ENCODE peak calls at places on chromosomes 6 and 20, in six cellular contexts. F is dorsolateral prefrontal cortex; H is CD8-positive, alpha-beta T cell; D is K562; N is left ventricle myocardium inferior; S is fibroblast of lung. W is an unnamed sample.

GRCh38 chr20:44403194-44404112 is 48.0 kb downstream of the HNF4A start:
- DNase-seq in H (no peak), D (no peak), F (no peak), N (no peak), S (no peak), W (no peak)

GRCh38 chr6:139768196-139768595 is 393.7 kb upstream of the CITED2 start:
- DNase-seq in S (no peak), H (no peak), F (no peak), N (no peak), D (no peak), W (no peak)

GRCh38 chr6:15457121-15457646 is 205.6 kb downstream of the DTNBP1 start:
- DNase-seq in H (no peak), S (no peak), F (no peak), D (no peak), N (no peak), W (no peak)

GRCh38 chr6:31713991-31714684 is 1.0 kb upstream of the LY6G6D start:
- DNase-seq in F (no peak), S (no peak), D (no peak), N (no peak), H (no peak), W (no peak)

GRCh38 chr20:44350567-44350966 is 4.9 kb upstream of the HNF4A start:
- DNase-seq in N (no peak), H (no peak), S (no peak), D (no peak), F (no peak), W (no peak)

GRCh38 chr6:119444642-119445557 is 95.3 kb upstream of the MAN1A1 start:
- DNase-seq in N (no peak), H (no peak), D (peak; percentile 56), F (no peak), S (peak; percentile 16), W (no peak)

GRCh38 chr6:117617766-117618035 is 15.4 kb upstream of the GOPC start:
- DNase-seq in S (no peak), N (no peak), F (no peak), D (no peak), H (no peak), W (no peak)

GRCh38 chr20:37245671-37246237 is 15.9 kb downstream of the GHRH start:
- DNase-seq in H (no peak), N (no peak), D (no peak), F (no peak), S (no peak), W (no peak)

GRCh38 chr20:24955045-24955444 is 6.0 kb downstream of the CST7 start:
- DNase-seq in D (no peak), S (no peak), F (no peak), H (no peak), N (no peak), W (no peak)

GRCh38 chr20:62362991-62363919 is 3.9 kb downstream of the LAMA5 start:
- DNase-seq in S (no peak), F (no peak), H (no peak), D (no peak), N (peak; percentile 27), W (no peak)

GRCh38 chr6:16747232-16748027 is 13.8 kb downstream of the ATXN1 start:
- DNase-seq in S (peak; percentile 70), F (no peak), H (no peak), N (no peak), D (no peak), W (no peak)

GRCh38 chr6:88855521-88856152 is 107.8 kb downstream of the RNGTT start:
- DNase-seq in D (no peak), H (no peak), F (no peak), S (no peak), N (no peak), W (no peak)

GRCh38 chr20:38939686-38940085 is 13.5 kb downstream of the FAM83D start:
- DNase-seq in N (no peak), D (no peak), F (no peak), S (no peak), H (no peak), W (no peak)

GRCh38 chr6:106789436-106790145 is 160.2 kb downstream of the QRSL1 start:
- DNase-seq in D (no peak), H (no peak), S (no peak), N (no peak), F (no peak), W (no peak)

GRCh38 chr6:35048031-35048613 is 93.0 kb downstream of the TCP11 start:
- DNase-seq in D (no peak), S (no peak), F (peak; percentile 61), H (no peak), N (no peak), W (peak; percentile 59)

GRCh38 chr6:87714093-87714809 is 12.2 kb upstream of the AKIRIN2 start:
- DNase-seq in N (no peak), S (peak; percentile 88), H (no peak), D (no peak), F (no peak), W (no peak)

GRCh38 chr6:17458971-17459370 is 65.6 kb downstream of the CAP2 start:
- DNase-seq in S (no peak), N (no peak), F (no peak), D (no peak), H (no peak), W (no peak)

GRCh38 chr20:1331801-1332453 is 3.0 kb upstream of the SDCBP2 start:
- DNase-seq in N (no peak), F (no peak), S (no peak), D (no peak), H (no peak), W (peak; percentile 7)

GRCh38 chr6:166560222-166560621 is 26.3 kb downstream of the RAMACL start:
- DNase-seq in D (no peak), H (no peak), F (no peak), N (no peak), S (no peak), W (no peak)

GRCh38 chr6:17271628-17272027 is 9.5 kb upstream of the RBM24 start:
- DNase-seq in N (no peak), D (no peak), H (no peak), F (no peak), S (no peak), W (no peak)

GRCh38 chr6:81749704-81750103 is 2.8 kb downstream of the TENT5A start:
- DNase-seq in S (no peak), D (no peak), H (no peak), F (no peak), N (no peak), W (no peak)

GRCh38 chr20:18144541-18145099 is 7.0 kb downstream of the KAT14 start:
- DNase-seq in H (no peak), S (no peak), F (no peak), N (no peak), D (no peak), W (no peak)

GRCh38 chr20:7392551-7392950 is 547.7 kb downstream of the HAO1 start:
- DNase-seq in N (no peak), D (no peak), H (no peak), F (no peak), S (no peak), W (no peak)

GRCh38 chr20:36579996-36580545 is 6.7 kb downstream of the TGIF2 start:
- DNase-seq in N (no peak), S (peak; percentile 33), H (no peak), D (no peak), F (no peak), W (peak; percentile 78)

GRCh38 chr20:59320426-59320825 is 20.0 kb downstream of the EDN3 start:
- DNase-seq in D (no peak), S (no peak), N (no peak), F (no peak), H (no peak), W (no peak)

GRCh38 chr6:16761469-16762264 is 407 bp upstream of the ATXN1 start:
- DNase-seq in H (peak; percentile 84), N (peak; percentile 86), F (peak; percentile 77), S (peak; percentile 93), D (peak; percentile 75), W (peak; percentile 93)

GRCh38 chr6:127475135-127475822 is 16.1 kb upstream of the KIAA0408 start:
- DNase-seq in D (no peak), F (no peak), H (no peak), S (no peak), N (peak; percentile 13), W (peak; percentile 20)

GRCh38 chr6:41791984-41792383 is 4.5 kb downstream of the TOMM6 start:
- DNase-seq in S (no peak), F (no peak), D (no peak), H (no peak), N (no peak), W (no peak)

GRCh38 chr20:36465109-36466080 is 75.9 kb upstream of the MYL9 start:
- DNase-seq in F (peak; percentile 42), H (peak; percentile 51), D (peak; percentile 86), S (peak; percentile 78), N (peak; percentile 43), W (no peak)

GRCh38 chr6:16851758-16852157 is 90.5 kb upstream of the ATXN1 start:
- DNase-seq in H (no peak), N (no peak), S (peak; percentile 26), D (no peak), F (no peak), W (no peak)

GRCh38 chr20:51966296-51966971 is 164.1 kb upstream of the SALL4 start:
- DNase-seq in S (peak; percentile 78), N (no peak), D (peak; percentile 40), F (peak; percentile 12), H (no peak), W (peak; percentile 86)

DNA sequence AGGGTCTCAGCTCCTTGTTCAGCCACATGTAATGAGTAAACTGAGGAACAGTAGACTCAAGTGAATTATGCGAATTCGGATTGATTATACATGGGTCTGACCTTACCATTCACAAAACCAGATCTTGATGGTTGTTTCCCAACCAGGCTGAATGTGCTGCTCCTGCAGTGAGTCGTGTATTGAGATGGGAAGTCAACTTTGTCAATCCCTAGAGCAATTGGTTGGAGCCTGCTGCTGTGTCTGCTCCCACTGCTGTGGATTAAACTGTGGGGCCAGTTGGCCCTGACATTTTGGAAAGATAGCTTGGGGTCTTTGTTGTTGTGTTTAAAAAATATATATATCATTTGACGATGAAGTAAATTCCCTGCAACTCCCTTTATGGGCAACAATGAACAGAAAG is 23.9 kb downstream of the FAM50B start:
- DNase-seq in S (no peak), D (no peak), F (no peak), H (no peak), N (no peak), W (no peak)
- H3K27ac ChIP-seq in S (no peak overlapping the region), D (no peak overlapping the region), F (no peak overlapping the region), H (no peak overlapping the region), N (no peak overlapping the region), W (no peak overlapping the region)

DNA sequence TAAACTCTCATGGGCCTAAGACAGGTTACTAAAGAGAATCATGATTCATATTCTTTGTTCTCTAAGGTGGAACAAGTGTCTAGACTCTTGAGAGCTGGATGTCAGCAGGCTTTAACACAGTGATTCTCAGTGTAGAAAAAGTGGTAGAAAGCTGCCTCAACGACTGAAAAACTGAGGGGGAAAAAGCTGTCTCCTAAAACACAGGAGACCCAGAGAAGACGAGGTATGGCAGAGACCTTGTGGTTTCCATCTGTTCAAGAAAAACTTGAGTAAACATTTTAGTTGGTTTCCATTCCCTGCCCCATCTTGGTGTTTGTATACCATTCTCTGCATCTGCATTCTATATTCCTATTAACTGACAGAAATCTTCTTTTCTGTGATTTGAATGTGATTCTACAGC is 57.6 kb upstream of the MAP3K7 start:
- DNase-seq in N (no peak), F (no peak), H (no peak), D (no peak), S (no peak), W (no peak)
- H3K27ac ChIP-seq in N (no peak overlapping the region), F (no peak overlapping the region), H (no peak overlapping the region), D (no peak overlapping the region), S (no peak overlapping the region), W (no peak overlapping the region)

GRCh38 chr6:156752666-156753301 is 24.4 kb upstream of the ARID1B start:
- DNase-seq in N (no peak), S (no peak), D (no peak), H (no peak), F (no peak), W (peak; percentile 57)
- H3K27ac ChIP-seq in N (no peak overlapping the region), S (no peak overlapping the region), D (no peak overlapping the region), H (no peak overlapping the region), F (no peak overlapping the region), W (peak overlapping the region; percentile 76)

GRCh38 chr6:123402052-123402451 is 234.7 kb downstream of the TRDN start:
- DNase-seq in H (no peak), F (no peak), N (no peak), S (peak; percentile 29), D (no peak), W (no peak)
- H3K27ac ChIP-seq in H (no peak overlapping the region), F (no peak overlapping the region), N (no peak overlapping the region), S (no peak overlapping the region), D (no peak overlapping the region), W (no peak overlapping the region)

W was measured in testis.